ENCODE peak calls at places on chromosomes 12 and 14, in four cellular contexts. Y is stomach, O is transverse colon, R is A549. N is an unnamed sample.

GRCh38 chr12:7161811-7162210 is 27.7 kb upstream of the PEX5 start:
- DNase-seq in Y (no peak), O (no peak), R (no peak), N (no peak)

GRCh38 chr12:26809611-26810298 is 23.2 kb downstream of the ITPR2 start:
- DNase-seq in Y (no peak), O (no peak), R (no peak), N (no peak)

GRCh38 chr12:130933269-130933995 is 20.3 kb upstream of the ADGRD1 start:
- DNase-seq in Y (no peak), O (no peak), R (peak), N (peak)

GRCh38 chr12:22803725-22804124 is 178.8 kb downstream of the ETNK1 start:
- DNase-seq in Y (no peak), O (no peak), R (peak), N (no peak)

GRCh38 chr14:51807355-51807754 is 53.1 kb upstream of the GNG2 start:
- DNase-seq in Y (no peak), O (no peak), R (no peak), N (no peak)

GRCh38 chr12:62844915-62845314 is 90.0 kb downstream of the PPM1H start:
- DNase-seq in Y (no peak), O (no peak), R (no peak), N (no peak)

GRCh38 chr14:88195676-88196075 is 127.4 kb downstream of the KCNK10 start:
- DNase-seq in Y (no peak), O (no peak), R (no peak), N (no peak)

GRCh38 chr14:51593397-51593796 is 58.3 kb upstream of the FRMD6 start:
- DNase-seq in Y (no peak), O (no peak), R (no peak), N (no peak)

GRCh38 chr12:54384591-54385041 is at the start of gene ZNF385A:
- DNase-seq in Y (no peak), O (no peak), R (no peak), N (no peak)

GRCh38 chr14:65224799-65225198 is 122.5 kb upstream of the MAX start:
- DNase-seq in Y (peak), O (no peak), R (no peak), N (no peak)
- H3K4me3 ChIP-seq in Y (no peak), O (no peak), R (no peak), N (no peak)

DNA sequence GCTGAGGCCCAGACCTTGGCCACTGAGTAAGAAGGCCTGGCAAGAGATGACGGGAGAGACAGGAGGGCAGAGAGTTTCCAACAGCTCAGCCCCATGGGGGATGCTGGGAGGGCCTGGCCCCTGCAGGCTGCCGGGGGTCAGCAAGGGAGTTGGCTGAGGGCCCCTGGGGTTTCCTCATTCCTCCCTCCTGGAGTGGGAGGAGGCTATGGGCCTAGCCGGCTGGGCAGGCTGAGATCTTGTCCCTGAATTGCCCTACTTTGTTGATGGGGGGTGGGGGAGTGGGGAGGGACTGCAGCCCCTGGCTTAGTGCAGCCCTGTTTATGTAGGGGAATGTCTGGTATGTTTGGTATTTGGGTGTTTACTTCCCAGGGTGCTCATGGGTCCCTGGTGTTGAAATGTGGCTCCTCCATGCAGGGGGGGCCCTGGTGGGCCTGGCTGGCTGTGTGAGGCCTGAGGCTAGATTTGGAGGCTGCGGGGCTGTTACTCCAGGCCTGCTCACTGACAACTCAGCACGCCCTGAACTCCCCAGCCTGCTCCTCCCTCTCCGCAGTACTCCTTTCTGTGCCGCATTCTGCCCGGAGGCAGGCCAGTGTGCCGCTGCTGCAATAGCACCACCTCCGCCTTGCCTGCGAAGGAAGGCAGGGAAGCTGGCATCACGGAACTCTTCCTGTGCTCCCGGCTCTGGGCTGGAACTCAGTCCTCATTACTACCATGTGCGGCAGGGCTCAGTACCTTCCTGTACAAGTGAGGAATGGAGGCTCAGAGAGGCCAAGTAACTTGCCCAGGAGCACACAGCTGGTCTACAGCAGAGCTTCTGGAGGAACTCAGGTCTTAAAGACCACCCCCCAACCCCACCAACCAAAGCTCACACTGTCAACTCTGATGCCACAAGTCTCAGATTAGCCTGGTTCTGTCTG is 25.3 kb downstream of the JDP2 start:
- DNase-seq in Y (no peak), O (peak), R (peak), N (peak)
- TF ChIP-seq EP300 in Y (no peak), O (no peak), R (no peak), N (peak)

GRCh38 chr14:55374771-55375170 is 36.9 kb downstream of the ATG14 start:
- DNase-seq in Y (no peak), O (no peak), R (no peak), N (no peak)
- H3K27ac ChIP-seq in Y (no peak), O (no peak), R (no peak), N (no peak)

GRCh38 chr14:38127356-38127755 is 80.3 kb upstream of the SSTR1 start:
- DNase-seq in Y (no peak), O (no peak), R (no peak), N (no peak)
- H3K4me3 ChIP-seq in Y (no peak), O (no peak), R (no peak), N (no peak)

DNA sequence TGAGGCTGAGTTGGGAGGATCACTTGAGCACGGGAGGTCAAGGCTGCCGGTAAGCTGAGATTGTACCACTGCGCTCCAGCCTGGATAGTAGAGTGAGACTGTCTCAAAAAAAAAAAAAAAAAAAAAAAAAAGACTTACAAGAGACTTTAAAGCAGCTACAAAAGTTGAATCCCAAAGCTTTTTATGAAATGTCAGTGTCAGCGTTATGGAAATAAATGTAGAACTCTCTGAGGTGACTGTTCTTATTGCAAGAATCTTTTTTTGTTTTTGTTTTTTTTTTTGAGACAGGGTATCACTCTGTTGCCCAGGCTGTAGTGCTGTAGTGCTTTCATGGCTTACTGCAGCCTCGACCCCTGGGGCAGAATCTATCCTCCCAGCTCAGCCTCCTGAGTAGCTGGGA is 17.2 kb downstream of the FUT8 start:
- DNase-seq in Y (no peak), O (no peak), R (no peak), N (no peak)
- TF ChIP-seq EP300 in Y (no peak), O (no peak), R (no peak), N (no peak)

GRCh38 chr14:39376671-39377403 is 55.4 kb downstream of the FBXO33 start:
- DNase-seq in Y (no peak), O (no peak), R (peak), N (no peak)
- H3K27ac ChIP-seq in Y (peak), O (no peak), R (peak), N (peak)

GRCh38 chr14:65045011-65045410 is 57.3 kb downstream of the MAX start:
- DNase-seq in Y (no peak), O (no peak), R (no peak), N (no peak)
- H3K4me3 ChIP-seq in Y (no peak), O (no peak), R (no peak), N (no peak)

GRCh38 chr12:79983492-79983891 is 48.6 kb upstream of the PPP1R12A start:
- DNase-seq in Y (no peak), O (no peak), R (peak), N (no peak)
- TF ChIP-seq EP300 in Y (no peak), O (no peak), R (no peak), N (no peak)

GRCh38 chr12:989051-989450 is 2.0 kb upstream of the ERC1 start:
- DNase-seq in Y (no peak), O (no peak), R (no peak), N (no peak)
- H3K27ac ChIP-seq in Y (peak), O (peak), R (peak), N (peak)